ENCODE peak calls at places on chromosomes 2 and 18, in ten cellular contexts. C is coronary artery, O is AG04450, M is fibroblast of lung, J is PC-9, E is HFFc6, D is WTC11, R is GM04503, T is mucosa of gallbladder, Y is pons. N is an unnamed sample.

GRCh38 chr2:191974676-191975075 is 127.8 kb upstream of the CAVIN2 start:
- DNase-seq in D (no peak), O (no peak), J (no peak), R (no peak), E (no peak), Y (no peak), C (no peak), M (no peak), T (no peak), N (no peak)

GRCh38 chr2:22842209-22842608 is 542.8 kb upstream of the KLHL29 start:
- DNase-seq in D (no peak), R (no peak), M (no peak), Y (no peak), C (no peak), T (no peak), E (no peak), J (no peak), O (no peak), N (no peak)

GRCh38 chr18:63322908-63323634 is 3.5 kb upstream of the BCL2 start:
- DNase-seq in T (peak), M (peak), J (peak), D (peak), R (no peak), C (no peak), Y (peak), O (peak), E (peak), N (peak)

GRCh38 chr2:216918088-216918680 is 58.3 kb upstream of the TNP1 start:
- DNase-seq in T (no peak), J (no peak), M (peak), Y (no peak), D (no peak), C (no peak), O (peak), E (peak), R (peak), N (peak)

GRCh38 chr2:37809525-37809924 is 115.6 kb upstream of the RMDN2 start:
- DNase-seq in C (no peak), D (peak), E (peak), J (no peak), O (no peak), R (no peak), M (peak), Y (no peak), T (peak), N (no peak)

GRCh38 chr2:133331437-133331836 is 236.8 kb downstream of the NCKAP5 start:
- DNase-seq in M (no peak), C (no peak), T (no peak), D (no peak), E (no peak), R (no peak), J (no peak), O (no peak), Y (no peak), N (no peak)

GRCh38 chr2:148046802-148047201 is 25.9 kb downstream of the MBD5 start:
- DNase-seq in T (no peak), Y (no peak), J (no peak), E (no peak), C (no peak), D (no peak), R (no peak), M (no peak), O (no peak), N (no peak)

GRCh38 chr2:120439637-120440384 is 93.9 kb downstream of the INHBB start:
- DNase-seq in O (no peak), D (no peak), R (no peak), Y (no peak), M (no peak), J (no peak), T (no peak), E (no peak), C (peak), N (no peak)

GRCh38 chr2:36492216-36492945 is 105.6 kb downstream of the FEZ2 start:
- DNase-seq in Y (no peak), R (no peak), C (no peak), O (no peak), D (no peak), E (no peak), J (no peak), M (no peak), T (no peak), N (no peak)

GRCh38 chr2:48482313-48482712 is 47.6 kb upstream of the STON1 start:
- DNase-seq in C (no peak), J (no peak), D (no peak), M (peak), Y (no peak), E (no peak), T (no peak), R (no peak), O (peak), N (no peak)

GRCh38 chr2:96138146-96139145 is at the start of gene ASTL:
- DNase-seq in E (peak), M (peak), Y (no peak), D (peak), T (peak), J (peak), O (no peak), C (no peak), R (no peak), N (peak)

GRCh38 chr2:79138385-79138784 is 18.1 kb downstream of the REG1A start:
- DNase-seq in O (no peak), M (no peak), E (no peak), J (no peak), T (no peak), R (no peak), D (no peak), C (no peak), Y (no peak), N (no peak)

GRCh38 chr2:60533114-60534033 is 20.1 kb downstream of the BCL11A start:
- DNase-seq in Y (no peak), D (no peak), R (peak), E (peak), M (peak), T (no peak), O (peak), C (no peak), J (no peak), N (peak)

GRCh38 chr2:239227111-239227581 is 173.7 kb downstream of the HDAC4 start:
- DNase-seq in M (no peak), D (no peak), E (no peak), C (peak), O (no peak), T (no peak), Y (no peak), J (no peak), R (no peak), N (no peak)

GRCh38 chr2:232761301-232761907 is 15.0 kb downstream of the KCNJ13 start:
- DNase-seq in T (peak), C (no peak), E (peak), M (peak), R (no peak), Y (peak), J (peak), D (no peak), O (no peak), N (no peak)

GRCh38 chr2:672606-672905 is 4.7 kb downstream of the TMEM18 start:
- DNase-seq in Y (no peak), J (no peak), E (no peak), O (no peak), C (no peak), D (no peak), R (no peak), T (no peak), M (no peak), N (no peak)

GRCh38 chr2:127410871-127411396 is 7.3 kb upstream of the PROC start:
- DNase-seq in C (peak), T (no peak), D (no peak), Y (no peak), M (peak), E (peak), R (peak), O (no peak), J (peak), N (peak)

GRCh38 chr2:51213826-51214225 is 181.9 kb upstream of the NRXN1 start:
- DNase-seq in R (no peak), C (no peak), E (no peak), D (no peak), J (no peak), T (no peak), Y (no peak), O (no peak), M (no peak), N (no peak)

GRCh38 chr2:106304612-106305184 is 110.6 kb upstream of the UXS1 start:
- DNase-seq in C (no peak), R (no peak), T (no peak), Y (no peak), D (no peak), J (no peak), E (no peak), O (no peak), M (no peak), N (no peak)

GRCh38 chr2:158214431-158214830 is 112.8 kb downstream of the UPP2 start:
- DNase-seq in C (no peak), O (no peak), Y (no peak), E (no peak), J (no peak), T (no peak), M (peak), R (no peak), D (no peak), N (no peak)

GRCh38 chr2:15159751-15160177 is 401.4 kb downstream of the NBAS start:
- DNase-seq in M (peak), Y (peak), D (no peak), R (no peak), E (peak), O (peak), T (peak), C (no peak), J (no peak), N (peak)

GRCh38 chr2:102397167-102397566 is 25.8 kb upstream of the IL18RAP start:
- DNase-seq in Y (no peak), R (no peak), O (no peak), C (no peak), M (no peak), E (no peak), T (no peak), J (no peak), D (no peak), N (no peak)

GRCh38 chr2:109333414-109334194 is 204.6 kb downstream of the SH3RF3 start:
- DNase-seq in T (no peak), E (peak), O (no peak), R (no peak), J (no peak), Y (no peak), C (no peak), M (no peak), D (no peak), N (no peak)

GRCh38 chr18:36590621-36591580 is 237.9 kb downstream of the TPGS2 start:
- DNase-seq in J (no peak), Y (no peak), E (no peak), O (no peak), R (no peak), T (no peak), D (no peak), M (no peak), C (peak), N (no peak)

GRCh38 chr2:178404380-178404767 is 46.6 kb downstream of the PRKRA start:
- DNase-seq in R (peak), C (no peak), M (peak), Y (no peak), O (peak), E (peak), D (no peak), T (no peak), J (no peak), N (peak)

GRCh38 chr2:176650101-176650500 is 380.9 kb downstream of the MTX2 start:
- DNase-seq in O (no peak), J (no peak), M (no peak), C (no peak), T (no peak), E (no peak), Y (no peak), R (no peak), D (no peak), N (no peak)

GRCh38 chr2:104286806-104287205 is 567.1 kb upstream of the POU3F3 start:
- DNase-seq in Y (peak), C (no peak), T (no peak), J (no peak), R (no peak), O (no peak), D (peak), M (no peak), E (no peak), N (no peak)

GRCh38 chr2:231573698-231574421 is 18.8 kb upstream of the TEX44 start:
- DNase-seq in E (no peak), R (no peak), J (no peak), Y (no peak), C (no peak), D (no peak), M (no peak), T (no peak), O (no peak), N (no peak)

N was measured in AG08396.